ENCODE peak calls at places on chromosomes 1 and 21, in eight cellular contexts. D is M059J; F is WTC11; B is HCT116; G is ACHN; U is activated CD8-positive, alpha-beta memory T cell treated with anti-CD3 and anti-CD28 coated beads, Interleukin-2, amount 10 ng/mL, durations not matched to agents 7 days and 5 days; N is prostate gland; P is HCEC 1CT. J is an unnamed sample.

GRCh38 chr1:228087771-228088251 is 5.3 kb downstream of the ARF1 start:
- DNase-seq in D (peak), F (no peak), B (no peak), G (peak), U (no peak), N (no peak), P (peak), J (peak)

GRCh38 chr1:19979494-19979977 is at the start of gene PLA2G2A:
- DNase-seq in D (no peak), F (no peak), B (no peak), G (no peak), U (no peak), N (no peak), P (no peak), J (no peak)

GRCh38 chr1:205592443-205593003 is 39.3 kb downstream of the ELK4 start:
- DNase-seq in D (no peak), F (no peak), B (no peak), G (no peak), U (peak), N (no peak), P (no peak), J (no peak)

GRCh38 chr1:20368866-20369545 is 78.3 kb downstream of the VWA5B1 start:
- DNase-seq in D (no peak), F (no peak), B (no peak), G (no peak), U (no peak), N (no peak), P (no peak), J (no peak)

GRCh38 chr1:64469977-64470669 is at the start of gene CACHD1:
- DNase-seq in D (peak), F (peak), B (peak), G (peak), U (peak), N (peak), P (peak), J (peak)

GRCh38 chr1:24438423-24438901 is 22.9 kb downstream of the NIPAL3 start:
- DNase-seq in D (no peak), F (no peak), B (no peak), G (no peak), U (no peak), N (no peak), P (no peak), J (no peak)

GRCh38 chr1:94678187-94678863 is 136.8 kb upstream of the F3 start:
- DNase-seq in D (no peak), F (no peak), B (no peak), G (no peak), U (no peak), N (no peak), P (no peak), J (no peak)

GRCh38 chr1:89285715-89286380 is 13.2 kb upstream of the GBP5 start:
- DNase-seq in D (no peak), F (no peak), B (no peak), G (no peak), U (no peak), N (no peak), P (no peak), J (no peak)

GRCh38 chr1:4054957-4055676 is 155.0 kb upstream of the C1orf174 start:
- DNase-seq in D (no peak), F (no peak), B (no peak), G (no peak), U (no peak), N (no peak), P (no peak), J (no peak)

GRCh38 chr1:182702826-182703524 is 18.6 kb upstream of the RGS8 start:
- DNase-seq in D (no peak), F (no peak), B (no peak), G (no peak), U (no peak), N (no peak), P (no peak), J (no peak)

GRCh38 chr1:6423321-6423999 is 1.1 kb upstream of the ESPN start:
- DNase-seq in D (peak), F (peak), B (peak), G (peak), U (peak), N (peak), P (no peak), J (no peak)

GRCh38 chr1:170729608-170730378 is 65.9 kb downstream of the PRRX1 start:
- DNase-seq in D (no peak), F (no peak), B (no peak), G (no peak), U (no peak), N (no peak), P (no peak), J (peak)

GRCh38 chr1:225554216-225554812 is 98.6 kb downstream of the ENAH start:
- DNase-seq in D (peak), F (no peak), B (peak), G (peak), U (no peak), N (no peak), P (peak), J (no peak)

GRCh38 chr1:160978510-160978927 is 23.9 kb upstream of the ITLN2 start:
- DNase-seq in D (no peak), F (no peak), B (no peak), G (no peak), U (no peak), N (no peak), P (no peak), J (no peak)

GRCh38 chr21:45620201-45620600 is 23.3 kb upstream of the PCBP3 start:
- DNase-seq in D (no peak), F (no peak), B (no peak), G (no peak), U (no peak), N (no peak), P (no peak), J (no peak)

GRCh38 chr1:110829955-110830553 is 42.9 kb upstream of the CD53 start:
- DNase-seq in D (peak), F (peak), B (peak), G (peak), U (peak), N (no peak), P (peak), J (peak)

GRCh38 chr1:22413799-22414198 is 37.9 kb upstream of the ZBTB40 start:
- DNase-seq in D (no peak), F (no peak), B (no peak), G (no peak), U (no peak), N (no peak), P (no peak), J (no peak)

GRCh38 chr21:38097789-38098188 is 159.0 kb upstream of the KCNJ15 start:
- DNase-seq in D (no peak), F (no peak), B (no peak), G (no peak), U (no peak), N (no peak), P (no peak), J (no peak)

GRCh38 chr1:31785020-31785946 is 21.1 kb upstream of the ADGRB2 start:
- DNase-seq in D (no peak), F (peak), B (no peak), G (no peak), U (no peak), N (no peak), P (no peak), J (no peak)

GRCh38 chr1:205343431-205344009 is 13.2 kb downstream of the KLHDC8A start:
- DNase-seq in D (no peak), F (peak), B (no peak), G (no peak), U (no peak), N (no peak), P (no peak), J (no peak)

GRCh38 chr1:6349254-6349943 is 44.2 kb downstream of the ACOT7 start:
- DNase-seq in D (no peak), F (no peak), B (no peak), G (no peak), U (peak), N (no peak), P (no peak), J (no peak)

GRCh38 chr1:21871943-21872342 is 59.9 kb downstream of the LDLRAD2 start:
- DNase-seq in D (peak), F (no peak), B (no peak), G (no peak), U (no peak), N (no peak), P (no peak), J (no peak)

GRCh38 chr1:234605983-234606730 is 3.8 kb downstream of the IRF2BP2 start:
- DNase-seq in D (peak), F (no peak), B (no peak), G (peak), U (peak), N (no peak), P (peak), J (no peak)

GRCh38 chr1:15680131-15680530 is 4.0 kb upstream of the PLEKHM2 start:
- DNase-seq in D (peak), F (no peak), B (no peak), G (peak), U (no peak), N (no peak), P (peak), J (peak)

GRCh38 chr1:11862890-11863289 is 4.1 kb upstream of the NPPB start:
- DNase-seq in D (peak), F (no peak), B (no peak), G (peak), U (no peak), N (no peak), P (no peak), J (peak)

GRCh38 chr1:202578565-202578964 is 131.7 kb downstream of the SYT2 start:
- DNase-seq in D (no peak), F (no peak), B (no peak), G (no peak), U (no peak), N (no peak), P (peak), J (no peak)

GRCh38 chr1:205571747-205572146 is 60.1 kb downstream of the ELK4 start:
- DNase-seq in D (no peak), F (no peak), B (no peak), G (no peak), U (peak), N (no peak), P (no peak), J (no peak)

GRCh38 chr1:42744030-42744413 is 4.0 kb upstream of the CLDN19 start:
- DNase-seq in D (no peak), F (no peak), B (no peak), G (no peak), U (no peak), N (no peak), P (no peak), J (no peak)

GRCh38 chr1:18939398-18940302 is 16.8 kb downstream of the IFFO2 start:
- DNase-seq in D (peak), F (no peak), B (no peak), G (no peak), U (no peak), N (no peak), P (no peak), J (peak)

GRCh38 chr1:94000531-94001282 is 91.5 kb upstream of the GCLM start:
- DNase-seq in D (no peak), F (no peak), B (no peak), G (no peak), U (no peak), N (no peak), P (no peak), J (no peak)

GRCh38 chr1:230140221-230141001 is 73.4 kb downstream of the GALNT2 start:
- DNase-seq in D (no peak), F (no peak), B (no peak), G (no peak), U (no peak), N (no peak), P (peak), J (no peak)

GRCh38 chr1:214102907-214103306 is 115.1 kb downstream of the PROX1 start:
- DNase-seq in D (peak), F (no peak), B (peak), G (peak), U (no peak), N (no peak), P (peak), J (peak)

GRCh38 chr21:30463713-30464112 is 16.5 kb downstream of the KRTAP19-1 start:
- DNase-seq in D (peak), F (no peak), B (no peak), G (peak), U (no peak), N (no peak), P (no peak), J (no peak)

GRCh38 chr1:8194481-8195227 is 123.3 kb upstream of the SLC45A1 start:
- DNase-seq in D (no peak), F (no peak), B (peak), G (no peak), U (no peak), N (peak), P (no peak), J (no peak)

J was measured in AG08396.